ENCODE peak calls at places on chromosomes 1 and 21, in ten cellular contexts. One of them, this sample, is unnamed.

GRCh38 chr21:34813266-34813886 is 144.6 kb downstream of the CLIC6 start:
- DNase-seq in Panc1: no peak
- DNase-seq in mammary epithelial cell: peak; percentile 98
- DNase-seq in neuronal stem cell: no peak
- DNase-seq in H7: no peak
- DNase-seq in left ventricle myocardium inferior: no peak
- DNase-seq in tibial nerve: no peak
- DNase-seq in CD8-positive, alpha-beta memory T cell: no peak
- DNase-seq in neural progenitor cell: no peak
- DNase-seq in GM23248: peak; percentile 78
- DNase-seq in this sample: no peak

GRCh38 chr1:28680141-28680540 is 11.6 kb downstream of the GMEB1 start:
- DNase-seq in Panc1: no peak
- DNase-seq in GM23248: no peak
- DNase-seq in tibial nerve: no peak
- DNase-seq in neuronal stem cell: no peak
- DNase-seq in H7: no peak
- DNase-seq in mammary epithelial cell: no peak
- DNase-seq in left ventricle myocardium inferior: no peak
- DNase-seq in neural progenitor cell: no peak
- DNase-seq in CD8-positive, alpha-beta memory T cell: no peak
- DNase-seq in this sample: no peak

GRCh38 chr1:43405219-43405875 is 15.6 kb downstream of the SZT2 start:
- DNase-seq in H7: no peak
- DNase-seq in CD8-positive, alpha-beta memory T cell: no peak
- DNase-seq in neuronal stem cell: no peak
- DNase-seq in Panc1: no peak
- DNase-seq in left ventricle myocardium inferior: no peak
- DNase-seq in neural progenitor cell: no peak
- DNase-seq in GM23248: no peak
- DNase-seq in mammary epithelial cell: no peak
- DNase-seq in tibial nerve: no peak
- DNase-seq in this sample: no peak

GRCh38 chr1:210883821-210884220 is 250.1 kb downstream of the KCNH1 start:
- DNase-seq in Panc1: no peak
- DNase-seq in neural progenitor cell: no peak
- DNase-seq in neuronal stem cell: no peak
- DNase-seq in GM23248: peak; percentile 58
- DNase-seq in H7: no peak
- DNase-seq in tibial nerve: no peak
- DNase-seq in CD8-positive, alpha-beta memory T cell: no peak
- DNase-seq in mammary epithelial cell: peak; percentile 44
- DNase-seq in left ventricle myocardium inferior: no peak
- DNase-seq in this sample: no peak

GRCh38 chr1:8903908-8904650 is 25.6 kb upstream of the ENO1 start:
- DNase-seq in H7: no peak
- DNase-seq in CD8-positive, alpha-beta memory T cell: no peak
- DNase-seq in neural progenitor cell: no peak
- DNase-seq in mammary epithelial cell: peak; percentile 93
- DNase-seq in Panc1: peak; percentile 73
- DNase-seq in GM23248: peak; percentile 98
- DNase-seq in tibial nerve: no peak
- DNase-seq in neuronal stem cell: no peak
- DNase-seq in left ventricle myocardium inferior: no peak
- DNase-seq in this sample: no peak

GRCh38 chr1:105492941-105493340 is 1563.5 kb upstream of the PRMT6 start:
- DNase-seq in Panc1: no peak
- DNase-seq in neural progenitor cell: no peak
- DNase-seq in CD8-positive, alpha-beta memory T cell: no peak
- DNase-seq in mammary epithelial cell: no peak
- DNase-seq in tibial nerve: no peak
- DNase-seq in GM23248: peak; percentile 50
- DNase-seq in left ventricle myocardium inferior: no peak
- DNase-seq in H7: no peak
- DNase-seq in neuronal stem cell: no peak
- DNase-seq in this sample: no peak

GRCh38 chr1:228379165-228379460 is 27.5 kb downstream of the TRIM11 start:
- DNase-seq in neuronal stem cell: peak; percentile 8
- DNase-seq in CD8-positive, alpha-beta memory T cell: no peak
- DNase-seq in Panc1: no peak
- DNase-seq in mammary epithelial cell: no peak
- DNase-seq in tibial nerve: no peak
- DNase-seq in left ventricle myocardium inferior: no peak
- DNase-seq in neural progenitor cell: peak; percentile 60
- DNase-seq in GM23248: peak; percentile 63
- DNase-seq in H7: peak; percentile 81
- DNase-seq in this sample: peak; percentile 73

GRCh38 chr1:160625725-160626498 is 20.9 kb downstream of the SLAMF1 start:
- DNase-seq in Panc1: no peak
- DNase-seq in GM23248: no peak
- DNase-seq in neural progenitor cell: no peak
- DNase-seq in H7: no peak
- DNase-seq in mammary epithelial cell: no peak
- DNase-seq in left ventricle myocardium inferior: no peak
- DNase-seq in CD8-positive, alpha-beta memory T cell: no peak
- DNase-seq in neuronal stem cell: no peak
- DNase-seq in tibial nerve: no peak
- DNase-seq in this sample: no peak

GRCh38 chr1:212667223-212668139 is 32.2 kb downstream of the BATF3 start:
- DNase-seq in CD8-positive, alpha-beta memory T cell: no peak
- DNase-seq in Panc1: no peak
- DNase-seq in left ventricle myocardium inferior: no peak
- DNase-seq in neural progenitor cell: no peak
- DNase-seq in neuronal stem cell: no peak
- DNase-seq in GM23248: peak; percentile 98
- DNase-seq in H7: no peak
- DNase-seq in mammary epithelial cell: peak; percentile 71
- DNase-seq in tibial nerve: no peak
- DNase-seq in this sample: no peak

GRCh38 chr1:77037990-77038389 is 170.7 kb downstream of the ST6GALNAC5 start:
- DNase-seq in Panc1: no peak
- DNase-seq in CD8-positive, alpha-beta memory T cell: no peak
- DNase-seq in left ventricle myocardium inferior: no peak
- DNase-seq in mammary epithelial cell: peak; percentile 21
- DNase-seq in H7: no peak
- DNase-seq in neuronal stem cell: no peak
- DNase-seq in tibial nerve: no peak
- DNase-seq in GM23248: peak; percentile 86
- DNase-seq in neural progenitor cell: no peak
- DNase-seq in this sample: no peak

GRCh38 chr1:154222918-154223317 is 2.2 kb downstream of the UBAP2L start:
- DNase-seq in left ventricle myocardium inferior: no peak
- DNase-seq in tibial nerve: no peak
- DNase-seq in neuronal stem cell: no peak
- DNase-seq in CD8-positive, alpha-beta memory T cell: no peak
- DNase-seq in GM23248: peak; percentile 23
- DNase-seq in H7: no peak
- DNase-seq in mammary epithelial cell: no peak
- DNase-seq in Panc1: no peak
- DNase-seq in neural progenitor cell: no peak
- DNase-seq in this sample: no peak

GRCh38 chr21:46109251-46110221 is 11.6 kb downstream of the COL6A2 start:
- DNase-seq in tibial nerve: no peak
- DNase-seq in neuronal stem cell: no peak
- DNase-seq in CD8-positive, alpha-beta memory T cell: no peak
- DNase-seq in GM23248: no peak
- DNase-seq in Panc1: no peak
- DNase-seq in H7: peak; percentile 57
- DNase-seq in left ventricle myocardium inferior: no peak
- DNase-seq in neural progenitor cell: no peak
- DNase-seq in mammary epithelial cell: no peak
- DNase-seq in this sample: peak; percentile 64

DNA sequence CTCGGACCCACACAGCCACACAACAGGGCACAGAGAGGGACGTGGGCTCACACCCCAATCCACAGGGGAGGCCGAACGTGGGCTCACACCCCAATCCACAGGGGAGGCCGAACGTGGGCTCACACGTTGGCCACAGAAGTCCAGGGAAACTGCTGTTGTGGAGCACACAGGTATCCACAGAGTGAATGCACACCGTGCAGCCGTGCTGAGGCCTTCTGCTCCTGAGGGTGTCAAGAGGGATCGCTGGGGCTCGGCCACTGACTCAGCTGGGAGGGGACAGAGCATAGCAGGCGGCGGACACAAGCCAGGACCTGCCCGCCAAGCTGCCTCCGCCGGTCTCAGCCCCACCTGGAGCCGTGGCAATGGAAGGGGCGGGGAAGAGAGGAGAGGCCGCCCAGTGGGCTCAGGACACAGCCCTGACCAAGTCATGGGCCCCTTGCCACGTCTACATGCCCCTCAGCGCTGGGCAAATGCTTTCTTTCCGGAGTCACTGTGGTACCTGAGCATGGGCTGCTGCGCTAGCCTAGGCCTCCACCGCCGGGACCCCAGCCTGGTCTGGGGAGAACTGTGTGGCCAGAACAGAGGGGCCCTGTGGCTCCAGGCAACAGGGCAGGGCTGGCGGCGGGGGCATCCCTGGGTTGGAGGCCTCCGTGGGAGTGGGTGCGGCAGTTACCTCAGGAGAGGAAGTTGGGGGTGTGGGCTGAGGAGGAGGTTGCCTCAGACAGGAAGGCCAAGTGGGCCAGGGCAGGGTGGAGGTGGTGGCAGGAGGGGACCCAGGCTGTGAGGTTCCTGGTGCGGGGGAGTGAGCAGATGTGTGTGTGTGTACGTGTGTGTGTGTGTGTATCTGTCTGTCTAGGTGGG is 1.2 kb downstream of the SYTL1 start:
- DNase-seq in left ventricle myocardium inferior: no peak
- DNase-seq in Panc1: no peak
- DNase-seq in tibial nerve: no peak
- DNase-seq in H7: peak; percentile 82
- DNase-seq in neuronal stem cell: no peak
- DNase-seq in neural progenitor cell: peak; percentile 45
- DNase-seq in mammary epithelial cell: peak; percentile 97
- DNase-seq in CD8-positive, alpha-beta memory T cell: peak; percentile 88
- DNase-seq in GM23248: no peak
- DNase-seq in this sample: peak; percentile 85
- H3K4me3 ChIP-seq in left ventricle myocardium inferior: peak overlapping the region; percentile 12
- H3K4me3 ChIP-seq in Panc1: no peak overlapping the region
- H3K4me3 ChIP-seq in tibial nerve: no peak overlapping the region
- H3K4me3 ChIP-seq in H7: no peak overlapping the region
- H3K4me3 ChIP-seq in neuronal stem cell: peak overlapping the region; percentile 37
- H3K4me3 ChIP-seq in neural progenitor cell: no peak overlapping the region
- H3K4me3 ChIP-seq in mammary epithelial cell: peak overlapping the region; percentile 83
- H3K4me3 ChIP-seq in CD8-positive, alpha-beta memory T cell: peak overlapping the region; percentile 100
- H3K4me3 ChIP-seq in GM23248: no peak overlapping the region
- H3K4me3 ChIP-seq in this sample: peak overlapping the region; percentile 62

DNA sequence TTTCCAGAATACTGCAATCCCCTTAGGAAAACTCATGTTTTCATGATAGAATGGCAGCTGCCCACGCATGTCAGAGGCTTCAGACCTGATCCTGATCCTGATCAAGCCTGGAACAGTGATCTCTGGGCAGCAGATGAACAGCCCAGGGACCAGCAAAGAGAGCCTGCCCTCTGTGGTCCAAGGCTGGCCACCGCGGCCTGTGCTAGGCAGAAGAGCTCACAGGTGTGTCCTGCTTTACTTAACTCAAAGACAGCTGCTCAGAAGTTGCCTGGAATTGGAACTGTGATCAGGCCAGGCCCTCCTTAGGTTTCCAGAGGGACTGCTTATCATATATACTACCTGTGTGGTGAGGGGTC is 21.2 kb upstream of the BCAR3 start:
- DNase-seq in neuronal stem cell: no peak
- DNase-seq in neural progenitor cell: no peak
- DNase-seq in H7: no peak
- DNase-seq in GM23248: no peak
- DNase-seq in CD8-positive, alpha-beta memory T cell: no peak
- DNase-seq in left ventricle myocardium inferior: no peak
- DNase-seq in Panc1: no peak
- DNase-seq in mammary epithelial cell: no peak
- DNase-seq in tibial nerve: no peak
- DNase-seq in this sample: no peak
- H3K27me3 ChIP-seq in neuronal stem cell: no peaks in the 10 kb centered on the region
- H3K27me3 ChIP-seq in neural progenitor cell: no peaks in the 10 kb centered on the region
- H3K27me3 ChIP-seq in H7: no peaks in the 10 kb centered on the region
- H3K27me3 ChIP-seq in GM23248: no peaks in the 10 kb centered on the region
- H3K27me3 ChIP-seq in CD8-positive, alpha-beta memory T cell: no peaks in the 10 kb centered on the region
- H3K27me3 ChIP-seq in left ventricle myocardium inferior: no peaks in the 10 kb centered on the region
- H3K27me3 ChIP-seq in Panc1: no peaks in the 10 kb centered on the region
- H3K27me3 ChIP-seq in mammary epithelial cell: no peaks in the 10 kb centered on the region
- H3K27me3 ChIP-seq in tibial nerve: no peaks in the 10 kb centered on the region
- H3K27me3 ChIP-seq in this sample: no peaks in the 10 kb centered on the region

GRCh38 chr1:93692983-93693591 is 11.4 kb upstream of the BCAR3 start:
- DNase-seq in GM23248: peak; percentile 96
- DNase-seq in H7: no peak
- DNase-seq in CD8-positive, alpha-beta memory T cell: no peak
- DNase-seq in mammary epithelial cell: peak; percentile 97
- DNase-seq in neuronal stem cell: no peak
- DNase-seq in neural progenitor cell: no peak
- DNase-seq in tibial nerve: no peak
- DNase-seq in left ventricle myocardium inferior: no peak
- DNase-seq in Panc1: peak; percentile 87
- DNase-seq in this sample: peak; percentile 63
- H3K4me3 ChIP-seq in GM23248: peak overlapping the region; percentile 49
- H3K4me3 ChIP-seq in H7: no peak overlapping the region
- H3K4me3 ChIP-seq in CD8-positive, alpha-beta memory T cell: no peak overlapping the region
- H3K4me3 ChIP-seq in mammary epithelial cell: no peak overlapping the region
- H3K4me3 ChIP-seq in neuronal stem cell: no peak overlapping the region
- H3K4me3 ChIP-seq in neural progenitor cell: no peak overlapping the region
- H3K4me3 ChIP-seq in tibial nerve: no peak overlapping the region
- H3K4me3 ChIP-seq in left ventricle myocardium inferior: no peak overlapping the region
- H3K4me3 ChIP-seq in Panc1: no peak overlapping the region
- H3K4me3 ChIP-seq in this sample: no peak overlapping the region

GRCh38 chr1:2053784-2054376 is 3.7 kb downstream of the PRKCZ start:
- DNase-seq in neuronal stem cell: no peak
- DNase-seq in CD8-positive, alpha-beta memory T cell: no peak
- DNase-seq in left ventricle myocardium inferior: no peak
- DNase-seq in GM23248: no peak
- DNase-seq in neural progenitor cell: no peak
- DNase-seq in H7: no peak
- DNase-seq in mammary epithelial cell: no peak
- DNase-seq in tibial nerve: no peak
- DNase-seq in Panc1: no peak
- DNase-seq in this sample: no peak

GRCh38 chr1:2055911-2056575 is 5.8 kb downstream of the PRKCZ start:
- DNase-seq in CD8-positive, alpha-beta memory T cell: no peak
- DNase-seq in neural progenitor cell: no peak
- DNase-seq in H7: no peak
- DNase-seq in tibial nerve: no peak
- DNase-seq in neuronal stem cell: no peak
- DNase-seq in Panc1: no peak
- DNase-seq in GM23248: no peak
- DNase-seq in left ventricle myocardium inferior: no peak
- DNase-seq in mammary epithelial cell: no peak
- DNase-seq in this sample: no peak

GRCh38 chr1:2053217-2053616 is 3.0 kb downstream of the PRKCZ start:
- DNase-seq in neural progenitor cell: no peak
- DNase-seq in neuronal stem cell: no peak
- DNase-seq in Panc1: no peak
- DNase-seq in CD8-positive, alpha-beta memory T cell: no peak
- DNase-seq in H7: no peak
- DNase-seq in left ventricle myocardium inferior: no peak
- DNase-seq in tibial nerve: no peak
- DNase-seq in mammary epithelial cell: no peak
- DNase-seq in GM23248: no peak
- DNase-seq in this sample: no peak

GRCh38 chr1:2052756-2053155 is 2.5 kb downstream of the PRKCZ start:
- DNase-seq in tibial nerve: no peak
- DNase-seq in CD8-positive, alpha-beta memory T cell: no peak
- DNase-seq in neuronal stem cell: no peak
- DNase-seq in neural progenitor cell: no peak
- DNase-seq in left ventricle myocardium inferior: no peak
- DNase-seq in H7: no peak
- DNase-seq in mammary epithelial cell: no peak
- DNase-seq in Panc1: no peak
- DNase-seq in GM23248: no peak
- DNase-seq in this sample: no peak

GRCh38 chr1:2054560-2054959 is 4.3 kb downstream of the PRKCZ start:
- DNase-seq in mammary epithelial cell: no peak
- DNase-seq in tibial nerve: no peak
- DNase-seq in neuronal stem cell: no peak
- DNase-seq in H7: no peak
- DNase-seq in CD8-positive, alpha-beta memory T cell: no peak
- DNase-seq in neural progenitor cell: no peak
- DNase-seq in left ventricle myocardium inferior: no peak
- DNase-seq in Panc1: no peak
- DNase-seq in GM23248: no peak
- DNase-seq in this sample: no peak
- H3K27me3 ChIP-seq in mammary epithelial cell: no peaks in the 10 kb centered on the region
- H3K27me3 ChIP-seq in tibial nerve: peaks cover 38% of the 10 kb centered on the region
- H3K27me3 ChIP-seq in neuronal stem cell: peaks cover 13% of the 10 kb centered on the region
- H3K27me3 ChIP-seq in H7: peaks cover 15% of the 10 kb centered on the region
- H3K27me3 ChIP-seq in CD8-positive, alpha-beta memory T cell: no peaks in the 10 kb centered on the region
- H3K27me3 ChIP-seq in neural progenitor cell: peaks cover 13% of the 10 kb centered on the region
- H3K27me3 ChIP-seq in left ventricle myocardium inferior: peaks cover 32% of the 10 kb centered on the region
- H3K27me3 ChIP-seq in Panc1: no peaks in the 10 kb centered on the region
- H3K27me3 ChIP-seq in GM23248: peaks cover 19% of the 10 kb centered on the region
- H3K27me3 ChIP-seq in this sample: no peaks in the 10 kb centered on the region

This sample was measured in upper lobe of right lung.